ENCODE peak calls at places on chromosomes 7 and 10, in six cellular contexts. M, F, V, Q, U and B are unnamed samples.

GRCh38 chr7:133853706-133854276 is 273.3 kb upstream of the LRGUK start:
- DNase-seq in M (peak), F (peak), V (peak), Q (peak), U (peak), B (no peak)

GRCh38 chr10:59435707-59436106 is 73.4 kb upstream of the FAM13C start:
- DNase-seq in M (no peak), F (no peak), V (no peak), Q (no peak), U (no peak), B (no peak)

GRCh38 chr10:59997807-59998525 is 91.6 kb upstream of the CCDC6 start:
- DNase-seq in M (no peak), F (no peak), V (no peak), Q (no peak), U (no peak), B (no peak)

GRCh38 chr7:112550468-112551060 is 69.8 kb downstream of the LSMEM1 start:
- DNase-seq in M (no peak), F (peak), V (peak), Q (peak), U (peak), B (no peak)

GRCh38 chr10:127524229-127524628 is 24.9 kb upstream of the NPS start:
- DNase-seq in M (no peak), F (no peak), V (no peak), Q (no peak), U (no peak), B (no peak)

GRCh38 chr10:132518572-132519381 is 18.8 kb upstream of the INPP5A start:
- DNase-seq in M (peak), F (peak), V (peak), Q (no peak), U (no peak), B (peak)

GRCh38 chr10:8444630-8445029 is 390.1 kb downstream of the GATA3 start:
- DNase-seq in M (no peak), F (peak), V (no peak), Q (no peak), U (no peak), B (no peak)

GRCh38 chr7:157976406-157976805 is 611.2 kb downstream of the PTPRN2 start:
- DNase-seq in M (no peak), F (no peak), V (no peak), Q (no peak), U (no peak), B (peak)

GRCh38 chr7:36034020-36034419 is 119.0 kb upstream of the EEPD1 start:
- DNase-seq in M (no peak), F (no peak), V (peak), Q (no peak), U (no peak), B (no peak)

GRCh38 chr10:91901784-91902677 is 7.3 kb downstream of the FGFBP3 start:
- DNase-seq in M (peak), F (peak), V (peak), Q (peak), U (no peak), B (no peak)

GRCh38 chr10:76149182-76149581 is 717.8 kb downstream of the LRMDA start:
- DNase-seq in M (no peak), F (no peak), V (peak), Q (no peak), U (no peak), B (no peak)

GRCh38 chr7:36368496-36368895 is 21.2 kb upstream of the ANLN start:
- DNase-seq in M (no peak), F (no peak), V (no peak), Q (no peak), U (no peak), B (no peak)